ENCODE peak calls at places on chromosomes 16 and 17, in five cellular contexts. O, L, I, G and J are unnamed samples.

GRCh38 chr16:73019456-73020362 is 28.2 kb downstream of the ZFHX3 start:
- DNase-seq in O (no peak), L (no peak), I (no peak), G (peak; percentile 76), J (no peak)

GRCh38 chr16:75219838-75220237 is 1.1 kb downstream of the CTRB1 start:
- DNase-seq in O (no peak), L (no peak), I (no peak), G (no peak), J (no peak)

GRCh38 chr16:4918790-4919210 is 18.1 kb downstream of the PPL start:
- DNase-seq in O (no peak), L (peak; percentile 38), I (no peak), G (no peak), J (no peak)

GRCh38 chr17:28369684-28370034 is 448 bp downstream of the VTN start:
- DNase-seq in O (no peak), L (no peak), I (no peak), G (no peak), J (no peak)

GRCh38 chr17:27921077-27921476 is 27.9 kb upstream of the LYRM9 start:
- DNase-seq in O (no peak), L (no peak), I (no peak), G (no peak), J (no peak)

GRCh38 chr17:12089809-12090384 is 69.2 kb downstream of the MAP2K4 start:
- DNase-seq in O (no peak), L (no peak), I (no peak), G (no peak), J (no peak)

GRCh38 chr16:57755726-57756423 is 20.3 kb downstream of the KATNB1 start:
- DNase-seq in O (no peak), L (no peak), I (no peak), G (no peak), J (no peak)

GRCh38 chr16:75899163-75899562 is 172.9 kb upstream of the CPHXL start:
- DNase-seq in O (no peak), L (no peak), I (no peak), G (no peak), J (no peak)

GRCh38 chr17:8125196-8125946 is 1.5 kb upstream of the HES7 start:
- DNase-seq in O (peak; percentile 86), L (peak; percentile 85), I (peak; percentile 89), G (peak; percentile 89), J (no peak)

GRCh38 chr16:83624436-83625120 is 183.2 kb upstream of the HSBP1 start:
- DNase-seq in O (no peak), L (no peak), I (no peak), G (no peak), J (no peak)

GRCh38 chr16:1291576-1291974 is 17.9 kb upstream of the UBE2I start:
- DNase-seq in O (no peak), L (no peak), I (no peak), G (no peak), J (no peak)

GRCh38 chr16:12601290-12601900 is 202.3 kb downstream of the CPPED1 start:
- DNase-seq in O (no peak), L (no peak), I (no peak), G (peak; percentile 66), J (no peak)

GRCh38 chr17:63275968-63276349 is 170.1 kb downstream of the CYB561 start:
- DNase-seq in O (no peak), L (no peak), I (no peak), G (no peak), J (no peak)

GRCh38 chr16:1488054-1488601 is 616 bp downstream of the PTX4 start:
- DNase-seq in O (no peak), L (no peak), I (no peak), G (no peak), J (no peak)

GRCh38 chr17:17513626-17514025 is 17.4 kb upstream of the RASD1 start:
- DNase-seq in O (no peak), L (no peak), I (no peak), G (no peak), J (no peak)

GRCh38 chr17:58091024-58091567 is 7.9 kb downstream of the DYNLL2 start:
- DNase-seq in O (no peak), L (no peak), I (no peak), G (no peak), J (no peak)

GRCh38 chr17:71933306-71933705 is 187.5 kb upstream of the SOX9 start:
- DNase-seq in O (no peak), L (no peak), I (no peak), G (no peak), J (no peak)
- TF ChIP-seq CTCF in O (no peak), L (no peak), I (no peak), G (no peak), J (no peak)

DNA sequence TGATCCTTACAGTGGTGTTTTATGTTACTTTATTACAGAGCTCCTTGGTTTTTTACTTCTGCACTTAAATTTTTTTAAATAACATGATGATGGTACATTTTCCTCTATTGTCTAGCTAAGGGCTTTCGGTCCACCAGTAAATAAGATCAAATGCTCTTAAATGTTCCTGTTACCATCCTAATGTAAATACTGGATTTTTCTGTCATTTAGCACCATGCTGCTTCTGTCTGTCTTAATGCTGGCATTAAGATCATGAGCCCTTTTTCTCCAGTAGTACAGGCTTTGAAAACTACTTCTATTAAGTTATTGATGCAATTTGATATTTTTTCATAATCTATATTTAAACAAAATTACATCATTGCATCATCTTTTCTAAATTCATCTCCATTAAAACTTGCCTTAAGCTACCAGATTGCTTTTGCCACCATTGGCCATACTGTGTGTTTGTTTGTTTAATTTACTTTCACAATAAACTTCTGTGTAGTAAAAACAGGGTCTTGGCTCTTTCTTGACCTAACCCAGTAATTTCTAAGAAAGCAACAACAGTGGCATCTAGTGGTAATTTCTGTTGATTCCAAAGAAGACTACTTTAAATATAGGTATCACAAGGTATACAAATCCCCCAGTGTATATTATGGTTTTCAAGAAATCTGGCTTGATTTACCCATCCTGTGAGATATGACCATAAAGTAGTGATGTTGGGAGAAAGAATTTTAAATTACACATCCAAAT is 9.0 kb upstream of the PHAF1 start:
- DNase-seq in O (no peak), L (no peak), I (no peak), G (no peak), J (no peak)
- TF ChIP-seq CTCF in O (no peak), L (no peak), I (peak; percentile 38), G (no peak), J (peak; percentile 33)

GRCh38 chr17:80989586-80989913 is 2.1 kb upstream of the CHMP6 start:
- DNase-seq in O (no peak), L (no peak), I (no peak), G (no peak), J (no peak)
- TF ChIP-seq CTCF in O (no peak), L (no peak), I (no peak), G (no peak), J (no peak)

DNA sequence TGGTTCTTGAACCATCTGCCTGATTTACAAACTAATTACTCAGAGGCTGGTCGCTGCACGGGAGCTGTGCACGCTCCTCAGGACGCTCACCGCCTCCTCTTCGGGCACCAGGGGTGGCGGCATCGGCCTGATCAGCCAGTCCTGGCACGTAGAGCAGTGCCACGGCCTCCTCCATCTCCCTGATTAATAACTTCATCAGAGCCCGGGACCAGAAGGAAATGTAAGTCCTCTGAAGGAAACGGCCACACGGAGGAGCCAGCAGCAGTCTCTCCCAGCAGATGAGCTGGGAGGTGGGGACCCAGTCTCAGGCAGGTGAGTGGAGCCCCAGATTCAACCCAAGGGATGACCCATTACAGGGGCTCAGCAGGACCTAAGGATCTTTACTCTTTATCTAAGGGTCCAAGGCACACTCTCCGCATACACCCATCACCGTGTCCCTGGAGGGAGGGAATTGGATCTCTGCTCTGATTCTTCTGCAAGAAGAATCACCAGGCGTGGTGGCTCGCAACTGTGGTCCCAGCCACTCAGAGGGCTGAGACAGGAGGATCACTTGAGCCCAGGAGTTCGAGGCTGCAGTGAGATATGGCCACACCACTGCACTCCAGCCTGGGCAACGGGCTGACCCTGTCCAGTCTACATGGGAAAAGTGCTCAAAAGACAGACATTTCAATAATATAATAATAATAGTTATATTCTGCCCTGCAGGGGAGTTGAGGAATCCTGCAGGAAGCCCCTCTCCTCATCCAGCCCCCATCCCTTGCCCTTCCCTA is 366.5 kb downstream of the SEC14L1 start:
- DNase-seq in O (no peak), L (no peak), I (no peak), G (peak; percentile 63), J (no peak)
- TF ChIP-seq CTCF in O (no peak), L (no peak), I (no peak), G (no peak), J (no peak)

GRCh38 chr17:48542956-48543853 is 1.7 kb downstream of the HOXB2 start:
- DNase-seq in O (peak; percentile 61), L (no peak), I (no peak), G (no peak), J (no peak)
- TF ChIP-seq CTCF in O (peak; percentile 28), L (no peak), I (peak; percentile 48), G (peak; percentile 10), J (no peak)

GRCh38 chr16:56534847-56535383 is 15.1 kb upstream of the BBS2 start:
- DNase-seq in O (no peak), L (no peak), I (no peak), G (no peak), J (no peak)
- TF ChIP-seq CTCF in O (no peak), L (no peak), I (no peak), G (no peak), J (no peak)

DNA sequence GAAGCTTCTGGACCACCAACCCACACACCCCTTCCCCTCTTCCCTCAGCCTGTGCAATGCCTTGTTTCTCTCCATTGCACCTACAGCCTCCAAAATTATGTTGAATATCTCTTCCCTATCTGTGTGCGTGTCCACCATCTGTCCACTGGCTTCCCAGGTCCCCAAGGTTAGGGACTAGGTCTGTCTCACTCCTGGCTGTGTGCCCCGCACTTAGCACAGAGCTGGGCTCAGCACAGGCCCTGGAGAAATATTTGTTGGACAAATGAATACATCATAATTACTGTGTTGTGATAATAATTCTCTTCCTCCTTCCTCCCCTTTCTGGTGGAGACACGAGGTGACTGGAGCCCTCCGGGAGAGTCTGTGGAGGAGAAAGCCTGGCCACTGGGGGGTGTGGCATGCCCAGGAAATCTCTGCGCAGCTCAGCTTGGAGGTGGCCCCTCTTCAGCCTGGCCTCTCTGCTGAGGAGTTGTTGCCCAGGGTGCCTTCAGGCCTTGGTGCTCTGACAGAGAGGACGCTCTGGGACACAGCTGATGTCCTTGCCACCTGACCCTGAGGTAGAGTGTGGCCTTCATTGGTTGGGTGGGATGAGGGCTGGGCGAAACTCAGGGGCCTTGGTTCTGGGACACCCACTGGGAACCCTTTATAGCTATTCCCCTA is 3.3 kb upstream of the BRD7 start:
- DNase-seq in O (no peak), L (no peak), I (no peak), G (no peak), J (no peak)
- TF ChIP-seq CTCF in O (no peak), L (no peak), I (peak; percentile 37), G (no peak), J (peak; percentile 50)

GRCh38 chr16:19410435-19411153 is 7.1 kb upstream of the TMC5 start:
- DNase-seq in O (peak; percentile 72), L (no peak), I (no peak), G (no peak), J (no peak)
- TF ChIP-seq CTCF in O (no peak), L (no peak), I (no peak), G (no peak), J (no peak)

GRCh38 chr17:59561042-59561441 is 4.4 kb upstream of the DHX40 start:
- DNase-seq in O (peak; percentile 21), L (no peak), I (no peak), G (no peak), J (no peak)
- TF ChIP-seq CTCF in O (no peak), L (no peak), I (no peak), G (no peak), J (peak; percentile 19)